ENCODE peak calls at places on chromosome 18, in six cellular contexts. A, O, K, Z, F and V are unnamed samples.

GRCh38 chr18:11859903-11860407 is 8.7 kb downstream of the CHMP1B start:
- DNase-seq in A (peak; percentile 38), O (no peak), K (no peak), F (no peak), Z (no peak), V (no peak)

GRCh38 chr18:25510096-25510495 is 158.1 kb upstream of the ZNF521 start:
- DNase-seq in Z (no peak), A (no peak), K (no peak), O (no peak), F (no peak), V (no peak)

GRCh38 chr18:27206411-27206810 is 21.3 kb upstream of the CHST9 start:
- DNase-seq in K (no peak), F (no peak), A (no peak), O (no peak), Z (no peak), V (no peak)

GRCh38 chr18:79590191-79591039 is 89.2 kb upstream of the CTDP1 start:
- DNase-seq in Z (no peak), K (no peak), O (no peak), F (no peak), A (no peak), V (no peak)

GRCh38 chr18:24402209-24402785 is 4.7 kb upstream of the OSBPL1A start:
- DNase-seq in O (no peak), A (no peak), Z (no peak), K (peak; percentile 70), F (no peak), V (no peak)

GRCh38 chr18:79953921-79954651 is 2.6 kb upstream of the SLC66A2 start:
- DNase-seq in O (no peak), F (peak; percentile 65), Z (no peak), A (peak; percentile 83), K (no peak), V (no peak)

GRCh38 chr18:3605562-3606443 is 155.8 kb downstream of the TGIF1 start:
- DNase-seq in A (no peak), O (no peak), K (peak; percentile 42), F (no peak), Z (no peak), V (no peak)

GRCh38 chr18:50817898-50818250 is 1.9 kb downstream of the MRO start:
- DNase-seq in O (no peak), A (no peak), Z (no peak), K (no peak), F (no peak), V (no peak)

GRCh38 chr18:45155526-45155925 is 459.8 kb upstream of the SLC14A2 start:
- DNase-seq in A (no peak), F (no peak), Z (no peak), O (no peak), K (no peak), V (no peak)

GRCh38 chr18:77405096-77405495 is 155.4 kb downstream of the GALR1 start:
- DNase-seq in Z (no peak), K (no peak), F (no peak), A (no peak), O (no peak), V (no peak)

GRCh38 chr18:49645836-49646235 is 84.0 kb downstream of the LIPG start:
- DNase-seq in O (no peak), A (peak; percentile 27), F (no peak), K (peak; percentile 25), Z (no peak), V (no peak)
- TF ChIP-seq POLR2AphosphoS5 in O (no peak), A (no peak), F (no peak), K (no peak), Z (no peak), V (no peak)

DNA sequence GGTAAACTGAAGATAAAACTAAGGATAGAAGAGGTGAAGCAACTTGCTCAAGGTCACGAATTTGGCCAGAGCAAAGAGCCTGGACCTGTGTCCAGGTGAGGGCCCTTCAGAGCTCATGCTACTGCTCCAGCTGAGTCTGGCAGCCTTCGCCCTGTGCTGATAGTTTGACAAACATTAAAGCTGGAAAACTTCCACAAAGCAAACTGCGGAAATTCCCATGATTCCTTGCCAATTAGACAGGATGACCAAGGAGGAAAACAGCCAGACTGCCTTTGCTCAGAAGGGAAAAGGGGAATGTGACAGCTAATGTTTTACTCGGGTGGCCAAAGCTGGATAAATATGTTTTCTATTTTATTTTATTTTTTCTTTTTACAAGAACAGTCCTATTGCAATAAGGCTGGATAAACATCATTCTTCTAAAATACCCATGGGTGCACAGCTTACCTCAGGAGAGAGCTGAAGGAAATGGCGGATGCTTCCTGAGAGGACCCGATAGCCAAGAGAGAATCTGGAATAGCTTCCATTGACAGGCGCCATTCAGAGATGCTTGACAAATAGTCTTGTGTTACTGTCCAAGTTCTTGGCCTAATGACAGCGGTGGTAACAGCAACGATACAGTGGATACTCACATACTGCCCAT is 5.3 kb upstream of the CTAGE1 start:
- DNase-seq in A (no peak), K (no peak), O (no peak), Z (no peak), F (no peak), V (no peak)
- TF ChIP-seq POLR2AphosphoS5 in A (no peak), K (no peak), O (no peak), Z (no peak), F (no peak), V (no peak)

GRCh38 chr18:36441872-36442271 is 144.4 kb downstream of the FHOD3 start:
- DNase-seq in F (no peak), Z (no peak), O (no peak), K (no peak), A (no peak), V (no peak)
- TF ChIP-seq POLR2AphosphoS5 in F (no peak), Z (no peak), O (no peak), K (no peak), A (no peak), V (no peak)

GRCh38 chr18:32021756-32022564 is 3.3 kb downstream of the RNF125 start:
- DNase-seq in A (no peak), Z (no peak), K (no peak), F (no peak), O (no peak), V (no peak)

GRCh38 chr18:32019251-32019943 is 772 bp downstream of the RNF125 start:
- DNase-seq in O (peak; percentile 39), A (peak; percentile 67), Z (peak; percentile 32), F (peak; percentile 67), K (peak; percentile 62), V (no peak)

DNA sequence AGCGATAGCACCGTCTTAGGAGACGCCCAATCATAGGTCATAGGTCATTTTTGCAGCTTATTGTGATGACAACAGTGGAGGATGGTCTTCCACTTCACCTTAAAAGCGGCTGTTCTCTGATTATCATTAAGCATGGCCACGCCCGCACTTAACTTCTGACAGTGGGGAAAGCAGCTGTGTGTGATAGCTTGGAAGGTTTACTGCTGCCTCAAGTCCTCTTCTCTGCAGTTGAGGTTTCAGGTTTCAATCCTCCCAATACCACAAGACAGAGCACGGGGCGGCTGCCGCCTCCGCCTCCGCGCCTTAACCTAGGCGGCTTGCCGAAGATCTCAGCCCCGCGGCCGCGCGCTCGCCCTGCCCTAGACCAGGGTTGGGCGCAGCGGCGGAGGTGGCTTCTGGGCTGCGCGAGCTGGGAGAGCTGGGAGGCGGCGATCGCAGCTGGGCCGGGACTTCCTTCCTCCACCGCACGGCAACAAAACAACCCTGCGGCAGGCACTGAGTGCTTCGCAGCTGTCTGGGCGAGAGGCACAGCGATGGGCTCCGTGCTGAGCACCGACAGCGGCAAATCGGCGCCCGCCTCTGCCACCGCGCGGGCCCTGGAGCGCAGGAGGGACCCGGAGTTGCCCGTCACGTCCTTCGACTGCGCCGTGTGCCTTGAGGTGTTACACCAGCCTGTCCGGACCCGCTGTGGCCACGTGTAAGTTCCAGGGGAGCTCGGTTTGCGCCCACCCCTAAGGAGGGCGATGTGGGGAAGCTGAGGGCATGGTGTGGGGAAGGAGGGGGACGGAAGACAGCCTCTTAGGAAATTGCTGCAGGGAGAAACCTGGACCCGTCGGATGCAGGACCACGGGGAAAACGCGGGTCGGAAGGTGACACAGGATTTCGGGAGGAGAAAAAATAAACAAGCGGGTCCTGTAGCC is at the start of gene RNF125:
- DNase-seq in F (peak; percentile 96), O (peak; percentile 86), Z (peak; percentile 79), A (peak; percentile 85), K (peak; percentile 94), V (no peak)
- TF ChIP-seq POLR2AphosphoS5 in F (peak; percentile 97), O (peak; percentile 59), Z (no peak), A (peak; percentile 44), K (peak; percentile 83), V (peak; percentile 44)

GRCh38 chr18:55387139-55387984 is 200.6 kb downstream of the TCF4 start:
- DNase-seq in K (no peak), Z (no peak), O (no peak), F (no peak), A (no peak), V (no peak)
- TF ChIP-seq POLR2AphosphoS5 in K (no peak), Z (no peak), O (no peak), F (no peak), A (no peak), V (no peak)